ENCODE peak calls at places on chromosomes 6 and 20, in six cellular contexts. F is Calu3, T is WTC11, Y is heart left ventricle, P is GM10248, V is A549. A is an unnamed sample.

GRCh38 chr20:33093582-33093981 is 14.1 kb downstream of the BPIFB4 start:
- DNase-seq in F (no peak), T (no peak), Y (no peak), P (no peak), V (no peak), A (no peak)

GRCh38 chr6:31763617-31763940 is 1.1 kb downstream of the SAPCD1 start:
- DNase-seq in F (no peak), T (peak), Y (no peak), P (no peak), V (no peak), A (no peak)

GRCh38 chr6:63676412-63677114 is 41.0 kb downstream of the PHF3 start:
- DNase-seq in F (no peak), T (no peak), Y (no peak), P (no peak), V (no peak), A (no peak)

GRCh38 chr6:161507375-161507774 is 233.5 kb upstream of the AGPAT4 start:
- DNase-seq in F (no peak), T (no peak), Y (no peak), P (no peak), V (no peak), A (no peak)

GRCh38 chr6:102520981-102521380 is 1127.5 kb downstream of the GRIK2 start:
- DNase-seq in F (no peak), T (no peak), Y (no peak), P (no peak), V (no peak), A (no peak)

GRCh38 chr6:39823187-39823815 is 31.1 kb downstream of the DAAM2 start:
- DNase-seq in F (no peak), T (no peak), Y (peak), P (no peak), V (no peak), A (no peak)

GRCh38 chr20:49579874-49580817 is 12.2 kb upstream of the PTGIS start:
- DNase-seq in F (no peak), T (no peak), Y (peak), P (no peak), V (no peak), A (no peak)

GRCh38 chr6:21909321-21909720 is 315.8 kb downstream of the SOX4 start:
- DNase-seq in F (no peak), T (no peak), Y (no peak), P (no peak), V (no peak), A (no peak)

GRCh38 chr6:887583-888235 is 194.8 kb upstream of the EXOC2 start:
- DNase-seq in F (no peak), T (no peak), Y (no peak), P (no peak), V (no peak), A (no peak)

GRCh38 chr20:10171864-10172751 is 46.5 kb upstream of the SNAP25 start:
- DNase-seq in F (peak), T (peak), Y (no peak), P (no peak), V (peak), A (no peak)

GRCh38 chr20:45036044-45036755 is 64.7 kb downstream of the KCNS1 start:
- DNase-seq in F (peak), T (no peak), Y (no peak), P (no peak), V (no peak), A (no peak)

GRCh38 chr20:43959079-43959919 is 44.6 kb downstream of the TOX2 start:
- DNase-seq in F (no peak), T (no peak), Y (no peak), P (no peak), V (no peak), A (no peak)

GRCh38 chr20:5863040-5863811 is 87.1 kb downstream of the TRMT6 start:
- DNase-seq in F (no peak), T (no peak), Y (no peak), P (no peak), V (no peak), A (no peak)

GRCh38 chr20:20529597-20529996 is 161.7 kb downstream of the INSM1 start:
- DNase-seq in F (no peak), T (no peak), Y (no peak), P (no peak), V (no peak), A (no peak)

GRCh38 chr20:49283176-49283702 is 5.4 kb upstream of the ZNFX1 start:
- DNase-seq in F (no peak), T (no peak), Y (no peak), P (no peak), V (no peak), A (no peak)

GRCh38 chr6:45419574-45420082 is 41.9 kb upstream of the SUPT3H start:
- DNase-seq in F (peak), T (peak), Y (peak), P (peak), V (peak), A (no peak)
- TF ChIP-seq CTCF in F (no peak), T (no peak), Y (peak), P (peak), V (peak), A (no peak)

GRCh38 chr6:158143700-158144099 is 24.4 kb downstream of the SERAC1 start:
- DNase-seq in F (peak), T (peak), Y (no peak), P (peak), V (peak), A (no peak)
- TF ChIP-seq CTCF in F (peak), T (peak), Y (no peak), P (no peak), V (peak), A (no peak)

DNA sequence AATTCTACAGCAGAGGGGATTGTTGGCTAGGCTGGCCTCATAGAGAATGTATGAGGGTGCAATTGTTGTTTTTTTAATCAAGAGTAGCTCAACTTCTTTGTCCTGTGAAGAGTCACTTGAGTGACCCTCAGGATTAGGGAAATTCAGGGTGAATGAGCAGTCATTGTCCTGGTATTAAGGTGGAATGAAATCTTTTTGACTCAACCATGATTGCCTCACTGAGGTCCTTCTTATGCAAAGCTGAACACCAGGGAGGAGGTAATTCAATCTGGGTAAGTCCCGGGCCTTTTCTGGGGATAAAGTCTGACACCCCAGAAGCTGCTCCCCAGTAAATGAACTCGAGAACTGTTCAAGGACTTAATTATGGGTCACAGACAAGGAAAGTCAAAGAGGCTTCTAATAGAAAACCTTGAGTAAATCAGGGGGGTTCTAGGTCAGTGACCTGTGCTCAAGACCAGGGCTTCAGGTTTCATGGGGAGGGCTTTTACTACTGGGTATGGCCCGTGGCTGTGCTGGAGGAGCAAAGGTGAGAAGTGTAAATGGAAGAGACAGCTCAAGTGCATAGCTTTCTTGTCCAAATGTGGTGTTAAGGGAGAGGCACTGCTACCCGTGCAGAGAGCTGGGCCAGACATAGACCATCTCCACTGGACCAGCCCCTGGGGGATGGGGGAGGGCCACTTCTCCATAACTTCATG is 25.3 kb upstream of the ZBTB24 start:
- DNase-seq in F (no peak), T (no peak), Y (no peak), P (no peak), V (no peak), A (no peak)
- TF ChIP-seq CTCF in F (no peak), T (no peak), Y (no peak), P (no peak), V (no peak), A (no peak)

GRCh38 chr20:38536310-38536709 is 44.7 kb upstream of the ADIG start:
- DNase-seq in F (no peak), T (no peak), Y (no peak), P (no peak), V (no peak), A (no peak)
- TF ChIP-seq CTCF in F (no peak), T (no peak), Y (no peak), P (no peak), V (no peak), A (no peak)

DNA sequence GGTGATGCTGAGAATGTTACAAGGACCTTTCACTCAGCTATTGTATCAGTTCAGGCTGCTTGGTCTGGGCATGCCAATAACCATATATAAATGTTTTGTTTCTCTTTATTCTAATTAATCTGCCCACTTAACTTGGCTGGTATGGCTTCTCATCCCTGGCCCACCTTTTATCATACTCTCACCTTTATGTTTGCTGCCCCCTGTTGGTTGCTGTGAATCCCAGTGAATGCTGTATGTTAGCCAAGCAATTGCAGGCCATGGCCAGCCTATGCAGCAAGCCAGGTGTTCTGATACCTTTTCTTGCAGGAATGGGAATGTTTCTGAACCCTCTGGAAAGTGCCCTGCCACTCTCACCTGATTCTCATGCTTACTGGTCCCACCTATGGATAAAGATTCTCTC is 54.6 kb downstream of the PCSK2 start:
- DNase-seq in F (peak), T (peak), Y (no peak), P (no peak), V (no peak), A (no peak)
- TF ChIP-seq CTCF in F (no peak), T (peak), Y (no peak), P (peak), V (peak), A (no peak)

A was measured in omental fat pad.